ENCODE peak calls at places on chromosomes 3 and 15, in four cellular contexts. A is progenitor cell of endocrine pancreas; D is Jurkat, Clone E6-1; M is DMS79. Y is an unnamed sample.

GRCh38 chr3:112774293-112774926 is 72.3 kb downstream of the CD200R1L start:
- DNase-seq in A (no peak), D (no peak), M (no peak), Y (no peak)

GRCh38 chr3:186473166-186473565 is 71.0 kb downstream of the CRYGS start:
- DNase-seq in A (no peak), D (no peak), M (no peak), Y (no peak)

GRCh38 chr3:143529778-143530177 is 318.5 kb downstream of the SLC9A9 start:
- DNase-seq in A (no peak), D (no peak), M (no peak), Y (no peak)

GRCh38 chr3:126197854-126198584 is 17.6 kb upstream of the ALDH1L1 start:
- DNase-seq in A (no peak), D (peak), M (no peak), Y (peak)

GRCh38 chr3:54086639-54087405 is 35.5 kb upstream of the CACNA2D3 start:
- DNase-seq in A (no peak), D (no peak), M (no peak), Y (no peak)

GRCh38 chr15:84142888-84143337 is 92.7 kb upstream of the GOLGA6L4 start:
- DNase-seq in A (peak), D (peak), M (peak), Y (peak)

GRCh38 chr3:22474706-22475470 is 723.9 kb upstream of the ZNF385D start:
- DNase-seq in A (no peak), D (no peak), M (no peak), Y (no peak)

GRCh38 chr3:51966016-51966415 is 1.2 kb downstream of the PCBP4 start:
- DNase-seq in A (no peak), D (no peak), M (no peak), Y (no peak)

GRCh38 chr3:138432576-138433240 is 1.7 kb upstream of the ESYT3 start:
- DNase-seq in A (no peak), D (no peak), M (no peak), Y (no peak)

GRCh38 chr3:5275529-5275928 is 88.0 kb downstream of the EDEM1 start:
- DNase-seq in A (no peak), D (no peak), M (no peak), Y (no peak)

GRCh38 chr3:53696401-53697172 is 149.6 kb downstream of the CHDH start:
- DNase-seq in A (no peak), D (no peak), M (no peak), Y (no peak)

GRCh38 chr3:72517325-72517724 is 330.9 kb downstream of the SHQ1 start:
- DNase-seq in A (no peak), D (no peak), M (no peak), Y (no peak)

GRCh38 chr3:152466784-152467183 is 198.1 kb downstream of the MBNL1 start:
- DNase-seq in A (no peak), D (no peak), M (no peak), Y (peak)

GRCh38 chr3:46085421-46086082 is 58.3 kb upstream of the XCR1 start:
- DNase-seq in A (no peak), D (no peak), M (no peak), Y (no peak)

GRCh38 chr15:89383635-89384604 is 49.3 kb upstream of the POLG start:
- DNase-seq in A (no peak), D (no peak), M (peak), Y (no peak)

GRCh38 chr3:118587037-118587741 is 447.5 kb downstream of the IGSF11 start:
- DNase-seq in A (no peak), D (peak), M (peak), Y (no peak)

GRCh38 chr3:60228823-60229222 is 1022.4 kb downstream of the FHIT start:
- DNase-seq in A (no peak), D (no peak), M (no peak), Y (no peak)

GRCh38 chr3:187747506-187747905 is 2.2 kb upstream of the BCL6 start:
- DNase-seq in A (no peak), D (no peak), M (no peak), Y (no peak)

GRCh38 chr3:126481808-126482502 is 6.3 kb upstream of the ZXDC start:
- DNase-seq in A (no peak), D (no peak), M (no peak), Y (no peak)